ENCODE peak calls at places on chromosomes 5 and 9, in seven cellular contexts. One of them, this sample, is unnamed.

GRCh38 chr5:122408592-122409219 is 96.7 kb downstream of the SNCAIP start:
- DNase-seq in SK-N-SH: no peak
- DNase-seq in H1: no peak
- DNase-seq in GM12878: no peak
- DNase-seq in K562: no peak
- DNase-seq in HepG2: no peak
- DNase-seq in GM12892: no peak
- DNase-seq in this sample: no peak

GRCh38 chr9:109270971-109271900 is 49.6 kb downstream of the EPB41L4B start:
- DNase-seq in GM12878: no peak
- DNase-seq in HepG2: no peak
- DNase-seq in H1: no peak
- DNase-seq in SK-N-SH: peak
- DNase-seq in K562: no peak
- DNase-seq in GM12892: no peak
- DNase-seq in this sample: no peak

GRCh38 chr5:95262933-95263660 is 21.8 kb downstream of the MCTP1 start:
- DNase-seq in GM12878: no peak
- DNase-seq in GM12892: no peak
- DNase-seq in HepG2: peak
- DNase-seq in SK-N-SH: no peak
- DNase-seq in K562: no peak
- DNase-seq in H1: no peak
- DNase-seq in this sample: no peak

GRCh38 chr5:40233268-40233667 is 446.4 kb upstream of the PTGER4 start:
- DNase-seq in SK-N-SH: no peak
- DNase-seq in GM12892: no peak
- DNase-seq in GM12878: no peak
- DNase-seq in HepG2: no peak
- DNase-seq in K562: no peak
- DNase-seq in H1: no peak
- DNase-seq in this sample: no peak

GRCh38 chr9:121282309-121283071 is 14.5 kb downstream of the GSN start:
- DNase-seq in SK-N-SH: no peak
- DNase-seq in GM12878: no peak
- DNase-seq in H1: no peak
- DNase-seq in GM12892: no peak
- DNase-seq in HepG2: no peak
- DNase-seq in K562: no peak
- DNase-seq in this sample: no peak

GRCh38 chr5:143641957-143642356 is 170.0 kb upstream of the HMHB1 start:
- DNase-seq in H1: no peak
- DNase-seq in SK-N-SH: no peak
- DNase-seq in HepG2: no peak
- DNase-seq in GM12892: no peak
- DNase-seq in K562: no peak
- DNase-seq in GM12878: no peak
- DNase-seq in this sample: no peak

GRCh38 chr9:73565833-73566465 is 414.3 kb downstream of the ANXA1 start:
- DNase-seq in K562: no peak
- DNase-seq in HepG2: peak
- DNase-seq in SK-N-SH: no peak
- DNase-seq in GM12878: no peak
- DNase-seq in GM12892: no peak
- DNase-seq in H1: no peak
- DNase-seq in this sample: no peak

GRCh38 chr9:130328349-130328801 is 62.8 kb downstream of the HMCN2 start:
- DNase-seq in SK-N-SH: no peak
- DNase-seq in H1: no peak
- DNase-seq in GM12878: no peak
- DNase-seq in K562: no peak
- DNase-seq in HepG2: no peak
- DNase-seq in GM12892: no peak
- DNase-seq in this sample: no peak

GRCh38 chr5:156155638-156156037 is 171.3 kb upstream of the SGCD start:
- DNase-seq in GM12892: no peak
- DNase-seq in K562: no peak
- DNase-seq in SK-N-SH: no peak
- DNase-seq in HepG2: no peak
- DNase-seq in H1: no peak
- DNase-seq in GM12878: no peak
- DNase-seq in this sample: no peak

GRCh38 chr9:133556354-133556753 is 21.9 kb downstream of the ADAMTSL2 start:
- DNase-seq in HepG2: no peak
- DNase-seq in GM12878: no peak
- DNase-seq in H1: no peak
- DNase-seq in SK-N-SH: no peak
- DNase-seq in K562: no peak
- DNase-seq in GM12892: no peak
- DNase-seq in this sample: no peak

GRCh38 chr9:100426532-100427365 is at the start of gene MSANTD3:
- DNase-seq in GM12878: no peak
- DNase-seq in H1: peak
- DNase-seq in K562: peak
- DNase-seq in HepG2: peak
- DNase-seq in GM12892: peak
- DNase-seq in SK-N-SH: peak
- DNase-seq in this sample: peak

GRCh38 chr9:89799221-89799620 is 194.4 kb downstream of the GADD45G start:
- DNase-seq in SK-N-SH: no peak
- DNase-seq in GM12878: no peak
- DNase-seq in H1: no peak
- DNase-seq in K562: no peak
- DNase-seq in GM12892: no peak
- DNase-seq in HepG2: no peak
- DNase-seq in this sample: no peak

GRCh38 chr5:174617910-174618309 is 106.5 kb upstream of the MSX2 start:
- DNase-seq in H1: no peak
- DNase-seq in GM12892: no peak
- DNase-seq in GM12878: no peak
- DNase-seq in SK-N-SH: peak
- DNase-seq in HepG2: no peak
- DNase-seq in K562: no peak
- DNase-seq in this sample: no peak

GRCh38 chr5:117621921-117622320 is 1047.3 kb upstream of the SEMA6A start:
- DNase-seq in SK-N-SH: no peak
- DNase-seq in H1: no peak
- DNase-seq in HepG2: no peak
- DNase-seq in K562: no peak
- DNase-seq in GM12878: no peak
- DNase-seq in GM12892: no peak
- DNase-seq in this sample: no peak

GRCh38 chr5:60492958-60493357 is 207.0 kb downstream of the DEPDC1B start:
- DNase-seq in GM12878: no peak
- DNase-seq in SK-N-SH: no peak
- DNase-seq in GM12892: no peak
- DNase-seq in HepG2: peak
- DNase-seq in H1: no peak
- DNase-seq in K562: peak
- DNase-seq in this sample: no peak

GRCh38 chr9:117218951-117219350 is 195.9 kb downstream of the ASTN2 start:
- DNase-seq in GM12892: no peak
- DNase-seq in HepG2: no peak
- DNase-seq in K562: no peak
- DNase-seq in GM12878: no peak
- DNase-seq in H1: no peak
- DNase-seq in SK-N-SH: no peak
- DNase-seq in this sample: no peak

DNA sequence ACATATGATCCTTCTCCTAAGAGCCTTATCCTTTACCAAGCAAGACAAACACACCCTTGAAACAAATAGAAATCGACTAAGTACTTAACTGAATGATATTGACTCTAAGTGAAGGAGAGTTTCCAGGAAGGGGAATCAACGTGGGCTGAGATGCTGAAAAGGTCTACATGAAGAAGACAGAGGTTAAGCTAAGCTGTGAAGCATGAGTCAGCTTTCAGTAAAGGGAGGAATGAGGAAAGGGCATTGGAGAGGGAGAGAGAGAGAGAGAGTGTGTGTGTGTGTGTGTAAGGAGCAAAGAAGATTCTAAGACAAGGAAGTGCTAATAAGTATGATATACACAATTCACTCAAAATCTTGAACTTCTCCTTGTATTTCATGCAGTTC is 83.6 kb upstream of the LIFR start:
- DNase-seq in HepG2: no peak
- DNase-seq in H1: no peak
- DNase-seq in GM12878: no peak
- DNase-seq in K562: no peak
- DNase-seq in SK-N-SH: no peak
- DNase-seq in GM12892: no peak
- DNase-seq in this sample: no peak
- TF ChIP-seq TAF1 in HepG2: no peak
- TF ChIP-seq TAF1 in H1: no peak
- TF ChIP-seq TAF1 in GM12878: no peak
- TF ChIP-seq TAF1 in K562: no peak
- TF ChIP-seq TAF1 in SK-N-SH: no peak
- TF ChIP-seq TAF1 in GM12892: no peak
- TF ChIP-seq TAF1 in this sample: no peak

GRCh38 chr5:127011961-127012644 is 18.3 kb downstream of the MARCHF3 start:
- DNase-seq in GM12892: no peak
- DNase-seq in K562: no peak
- DNase-seq in GM12878: peak
- DNase-seq in HepG2: no peak
- DNase-seq in H1: no peak
- DNase-seq in SK-N-SH: no peak
- DNase-seq in this sample: no peak
- TF ChIP-seq TAF1 in GM12892: no peak
- TF ChIP-seq TAF1 in K562: no peak
- TF ChIP-seq TAF1 in GM12878: no peak
- TF ChIP-seq TAF1 in HepG2: no peak
- TF ChIP-seq TAF1 in H1: no peak
- TF ChIP-seq TAF1 in SK-N-SH: no peak
- TF ChIP-seq TAF1 in this sample: peak

GRCh38 chr9:5718296-5719032 is 89.6 kb downstream of the RIC1 start:
- DNase-seq in SK-N-SH: no peak
- DNase-seq in GM12892: no peak
- DNase-seq in K562: no peak
- DNase-seq in HepG2: no peak
- DNase-seq in H1: no peak
- DNase-seq in GM12878: no peak
- DNase-seq in this sample: no peak

GRCh38 chr9:5714501-5715401 is 85.8 kb downstream of the RIC1 start:
- DNase-seq in K562: peak
- DNase-seq in GM12892: no peak
- DNase-seq in HepG2: peak
- DNase-seq in GM12878: no peak
- DNase-seq in SK-N-SH: no peak
- DNase-seq in H1: no peak
- DNase-seq in this sample: no peak

GRCh38 chr9:5719546-5719945 is 90.6 kb downstream of the RIC1 start:
- DNase-seq in SK-N-SH: no peak
- DNase-seq in K562: no peak
- DNase-seq in H1: no peak
- DNase-seq in GM12892: no peak
- DNase-seq in HepG2: no peak
- DNase-seq in GM12878: no peak
- DNase-seq in this sample: no peak

GRCh38 chr9:5712651-5713360 is 83.9 kb downstream of the RIC1 start:
- DNase-seq in H1: no peak
- DNase-seq in GM12878: no peak
- DNase-seq in K562: no peak
- DNase-seq in HepG2: peak
- DNase-seq in GM12892: no peak
- DNase-seq in SK-N-SH: no peak
- DNase-seq in this sample: no peak

DNA sequence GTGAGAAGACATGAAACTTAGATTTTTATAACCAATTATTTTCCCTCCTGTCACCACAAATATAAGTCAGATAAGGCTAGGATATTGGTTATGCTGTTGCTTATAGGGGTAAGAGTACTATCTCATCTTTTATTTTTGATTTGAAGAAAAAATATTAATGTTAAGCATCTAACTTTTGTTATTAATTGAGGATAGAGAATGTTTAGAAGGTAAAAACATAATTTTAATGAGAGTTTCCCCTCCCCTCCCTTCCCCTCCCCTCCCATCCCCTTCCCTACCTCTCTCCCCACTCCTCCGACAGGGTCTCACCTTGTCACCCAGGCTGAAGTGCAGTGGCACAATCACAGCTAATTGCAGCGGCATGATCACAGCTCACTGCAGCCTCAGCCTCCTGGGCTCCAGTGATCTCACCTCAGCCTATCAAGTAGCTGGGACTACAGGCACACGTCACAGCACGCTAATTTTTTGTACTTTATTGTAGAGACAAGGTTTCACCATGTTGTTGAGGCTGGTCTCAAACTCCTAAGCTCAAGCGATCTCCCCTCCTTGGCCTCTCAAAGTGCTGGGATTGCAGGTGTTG is 86.7 kb downstream of the RIC1 start:
- DNase-seq in K562: no peak
- DNase-seq in H1: no peak
- DNase-seq in GM12878: no peak
- DNase-seq in SK-N-SH: no peak
- DNase-seq in HepG2: no peak
- DNase-seq in GM12892: no peak
- DNase-seq in this sample: no peak
- TF ChIP-seq TAF1 in K562: no peak
- TF ChIP-seq TAF1 in H1: no peak
- TF ChIP-seq TAF1 in GM12878: no peak
- TF ChIP-seq TAF1 in SK-N-SH: no peak
- TF ChIP-seq TAF1 in HepG2: no peak
- TF ChIP-seq TAF1 in GM12892: no peak
- TF ChIP-seq TAF1 in this sample: no peak

GRCh38 chr9:93576296-93577044 is at the start of gene PHF2:
- DNase-seq in K562: peak
- DNase-seq in GM12892: peak
- DNase-seq in HepG2: no peak
- DNase-seq in H1: no peak
- DNase-seq in GM12878: no peak
- DNase-seq in SK-N-SH: peak
- DNase-seq in this sample: peak
- TF ChIP-seq TAF1 in K562: peak
- TF ChIP-seq TAF1 in GM12892: no peak
- TF ChIP-seq TAF1 in HepG2: peak
- TF ChIP-seq TAF1 in H1: no peak
- TF ChIP-seq TAF1 in GM12878: peak
- TF ChIP-seq TAF1 in SK-N-SH: no peak
- TF ChIP-seq TAF1 in this sample: no peak